ENCODE peak calls at places on chromosome 10, in ten cellular contexts. K is esophagus muscularis mucosa, D is tibial artery, E is neural progenitor cell, L is MCF 10A, I is left lung, T is GM06990, G is brain microvascular endothelial cell, O is Panc1, N is astrocyte of the spinal cord. H is an unnamed sample.
A peak's percentile ranks its signal among the peaks of the same experiment; 100 is the strongest.

GRCh38 chr10:22481687-22482539 is 136.6 kb downstream of the SPAG6 start:
- DNase-seq in L (peak; percentile 79), I (no peak), E (no peak), T (no peak), G (no peak), O (no peak), D (no peak), N (no peak), K (no peak), H (no peak)

GRCh38 chr10:101708073-101708472 is 13.1 kb upstream of the FBXW4 start:
- DNase-seq in T (no peak), O (no peak), L (no peak), E (peak; percentile 21), D (no peak), G (no peak), K (no peak), I (no peak), N (no peak), H (no peak)

GRCh38 chr10:123536176-123536845 is 129.8 kb upstream of the GPR26 start:
- DNase-seq in O (no peak), D (no peak), I (no peak), L (no peak), G (no peak), E (no peak), N (no peak), T (no peak), K (peak; percentile 81), H (no peak)

GRCh38 chr10:68247931-68248330 is 16.0 kb upstream of the ATOH7 start:
- DNase-seq in T (no peak), N (no peak), D (no peak), O (no peak), L (no peak), E (no peak), K (no peak), G (no peak), I (no peak), H (no peak)

GRCh38 chr10:124344266-124344590 is 74.5 kb downstream of the OAT start:
- DNase-seq in T (no peak), G (no peak), I (no peak), D (no peak), L (no peak), E (no peak), O (no peak), N (no peak), K (no peak), H (no peak)

GRCh38 chr10:33706191-33706590 is 371.7 kb upstream of the NRP1 start:
- DNase-seq in E (no peak), N (peak; percentile 65), G (peak; percentile 71), K (no peak), L (peak; percentile 98), I (no peak), O (no peak), D (peak; percentile 57), T (no peak), H (no peak)

GRCh38 chr10:96339956-96340904 is 18.6 kb downstream of the OPALIN start:
- DNase-seq in D (peak; percentile 30), L (peak; percentile 75), I (peak; percentile 52), K (no peak), E (peak; percentile 80), N (peak; percentile 59), O (peak; percentile 20), T (no peak), G (peak; percentile 72), H (peak; percentile 46)

GRCh38 chr10:51602326-51602725 is 97.1 kb downstream of the CSTF2T start:
- DNase-seq in L (no peak), G (peak; percentile 4), O (no peak), T (no peak), E (no peak), I (no peak), D (no peak), N (no peak), K (no peak), H (no peak)

GRCh38 chr10:96309631-96310358 is 5.6 kb downstream of the DNTT start:
- DNase-seq in D (no peak), L (no peak), I (no peak), E (peak; percentile 78), T (no peak), K (no peak), O (no peak), G (no peak), N (no peak), H (no peak)

GRCh38 chr10:64191304-64191703 is 670.1 kb downstream of the REEP3 start:
- DNase-seq in D (no peak), O (no peak), T (no peak), E (no peak), L (no peak), N (no peak), K (no peak), I (no peak), G (no peak), H (no peak)

GRCh38 chr10:12579954-12580858 is 230.9 kb downstream of the CAMK1D start:
- DNase-seq in E (no peak), O (no peak), D (peak; percentile 32), N (peak; percentile 47), I (no peak), G (no peak), T (no peak), L (no peak), K (no peak), H (no peak)

DNA sequence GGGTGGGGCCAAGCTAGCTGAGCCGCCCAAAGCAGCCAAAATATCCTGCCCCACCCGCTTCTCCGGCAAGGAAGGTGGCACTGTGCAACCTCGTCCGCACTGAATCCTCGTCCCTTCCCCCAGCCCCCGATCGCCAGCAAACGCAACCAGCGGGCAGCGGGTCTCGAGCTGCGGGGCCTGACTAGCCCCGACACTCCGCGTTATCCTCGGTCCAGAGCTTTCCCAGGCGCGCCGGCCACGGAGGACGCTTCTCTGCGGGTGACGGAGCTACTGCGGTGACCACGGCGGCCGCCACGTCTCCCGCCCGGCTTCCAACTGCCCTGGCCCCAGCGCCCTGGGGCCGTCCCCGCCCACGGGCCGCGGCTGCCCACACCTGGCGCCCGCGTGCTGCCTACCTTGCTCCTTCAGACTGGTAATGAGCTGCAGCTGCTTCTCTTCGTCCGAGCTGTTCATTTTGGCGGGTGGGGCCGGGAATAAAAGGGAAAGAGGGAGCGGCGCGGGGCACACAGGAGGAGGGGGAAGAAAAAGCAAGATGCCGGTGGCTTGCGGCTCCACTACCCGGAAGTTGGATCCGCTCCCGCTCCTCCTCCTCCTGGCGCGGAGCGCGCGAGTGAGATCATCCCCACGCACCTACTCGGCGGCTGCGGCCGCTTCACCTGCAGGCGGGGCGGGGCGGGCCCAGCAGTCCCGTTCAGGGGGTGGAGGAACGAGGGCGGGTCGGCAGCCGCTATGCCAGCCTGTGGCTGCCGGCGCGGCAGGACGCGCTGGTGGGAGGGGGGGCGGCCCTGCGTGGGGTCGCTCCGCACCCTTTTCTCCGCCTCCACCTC is at the start of gene SHTN1:
- DNase-seq in T (peak; percentile 24), O (peak; percentile 51), L (peak; percentile 83), I (peak; percentile 86), E (peak; percentile 70), N (peak; percentile 54), D (peak; percentile 49), K (no peak), G (peak; percentile 32), H (peak; percentile 79)
- TF ChIP-seq CTCF in T (no peak), O (no peak), L (no peak), I (no peak), E (no peak), N (no peak), D (no peak), K (no peak), G (no peak), H (no peak)

DNA sequence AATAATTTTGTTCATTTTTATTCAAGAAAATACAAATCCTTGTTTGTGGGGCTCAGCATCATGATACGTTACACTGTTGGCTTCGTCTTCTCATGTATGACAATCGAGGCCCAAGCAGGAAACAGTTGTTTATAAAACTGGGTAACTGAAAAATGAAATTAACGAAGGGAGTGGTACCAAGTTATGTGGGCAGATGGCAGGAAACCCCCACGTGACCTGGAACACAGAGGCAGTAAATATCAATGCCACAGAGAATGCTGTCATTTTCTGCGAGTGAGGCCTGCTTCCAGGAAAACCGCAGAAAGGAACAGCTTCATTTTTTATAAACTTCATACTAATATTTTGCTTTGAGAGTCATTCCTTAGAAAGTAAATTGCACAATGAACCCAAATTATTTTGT is 201.0 kb upstream of the ADARB2 start:
- DNase-seq in L (no peak), G (no peak), K (no peak), T (no peak), E (no peak), N (no peak), D (no peak), O (no peak), I (no peak), H (no peak)
- TF ChIP-seq CTCF in L (no peak), G (no peak), K (no peak), T (no peak), E (no peak), N (no peak), D (no peak), O (no peak), I (no peak), H (no peak)

GRCh38 chr10:129657297-129657974 is 190.4 kb downstream of the MGMT start:
- DNase-seq in T (no peak), O (no peak), D (no peak), E (no peak), L (no peak), N (no peak), K (no peak), G (no peak), I (no peak), H (no peak)

GRCh38 chr10:129659881-129660280 is 192.8 kb downstream of the MGMT start:
- DNase-seq in K (peak; percentile 66), G (no peak), E (no peak), O (no peak), N (no peak), D (no peak), L (no peak), I (no peak), T (no peak), H (no peak)

GRCh38 chr10:129655679-129656031 is 188.6 kb downstream of the MGMT start:
- DNase-seq in L (no peak), E (no peak), I (no peak), T (no peak), O (no peak), N (no peak), G (no peak), K (no peak), D (no peak), H (no peak)

GRCh38 chr10:129656642-129657041 is 189.6 kb downstream of the MGMT start:
- DNase-seq in D (no peak), G (no peak), L (no peak), O (no peak), E (no peak), N (no peak), I (no peak), K (peak; percentile 62), T (no peak), H (no peak)

GRCh38 chr10:129658673-129659072 is 191.6 kb downstream of the MGMT start:
- DNase-seq in D (no peak), T (no peak), K (no peak), I (no peak), E (peak; percentile 71), L (peak; percentile 8), G (no peak), N (no peak), O (no peak), H (no peak)
- TF ChIP-seq CTCF in D (no peak), T (peak; percentile 39), K (no peak), I (no peak), E (peak; percentile 72), L (no peak), G (no peak), N (peak; percentile 9), O (peak; percentile 74), H (peak; percentile 56)

DNA sequence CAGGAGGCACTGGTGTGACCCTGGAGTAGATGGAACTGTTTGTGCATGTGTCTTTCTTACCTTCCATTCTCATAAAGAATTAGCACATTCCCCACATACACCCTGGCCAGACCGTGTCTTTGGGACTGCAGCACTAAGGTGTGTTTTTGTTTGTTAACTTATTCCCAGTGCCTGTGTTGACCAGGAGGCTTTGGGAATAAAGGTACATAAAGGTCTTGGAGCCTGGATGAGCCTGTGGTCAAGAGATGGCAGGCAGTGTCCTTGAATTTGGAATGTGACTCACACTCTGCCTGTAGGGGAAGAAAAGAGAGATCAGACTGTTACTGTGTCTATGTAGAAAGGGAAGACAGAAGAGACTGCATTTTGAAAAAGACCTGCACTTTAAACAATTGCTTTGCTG is 137.6 kb downstream of the LYZL1 start:
- DNase-seq in K (no peak), T (no peak), L (no peak), D (no peak), N (no peak), O (no peak), I (no peak), G (no peak), E (no peak), H (no peak)
- TF ChIP-seq CTCF in K (no peak), T (no peak), L (no peak), D (no peak), N (no peak), O (no peak), I (no peak), G (no peak), E (no peak), H (no peak)